ENCODE peak calls at places on chromosomes 11 and 22, in eight cellular contexts. E is mammary epithelial cell, R is GM23338, O is GM10248, X is WTC11, Z is IMR-90, W is left lung, H is osteocyte. C is an unnamed sample.

GRCh38 chr11:73520358-73521061 is 77.4 kb downstream of the FAM168A start:
- DNase-seq in E (no peak), R (no peak), W (no peak), H (no peak), O (peak; percentile 43), X (no peak), Z (peak; percentile 22), C (no peak)

GRCh38 chr11:112215621-112216020 is 10.6 kb upstream of the PTS start:
- DNase-seq in E (no peak), X (no peak), Z (no peak), W (no peak), H (no peak), R (no peak), O (no peak), C (no peak)

GRCh38 chr11:35111171-35112055 is 27.6 kb upstream of the CD44 start:
- DNase-seq in W (no peak), E (peak; percentile 99), H (no peak), Z (peak; percentile 92), X (no peak), O (no peak), R (no peak), C (no peak)

GRCh38 chr11:6681949-6682348 is 1.2 kb downstream of the MRPL17 start:
- DNase-seq in R (no peak), Z (peak; percentile 28), H (no peak), E (peak; percentile 16), X (no peak), W (no peak), O (no peak), C (no peak)

GRCh38 chr22:35842954-35843353 is 125.3 kb downstream of the APOL5 start:
- DNase-seq in H (no peak), O (no peak), X (peak; percentile 31), W (no peak), E (peak; percentile 33), Z (peak; percentile 36), R (peak; percentile 71), C (peak; percentile 16)

GRCh38 chr22:32745251-32745995 is 56.1 kb upstream of the TIMP3 start:
- DNase-seq in H (no peak), O (no peak), R (peak; percentile 35), Z (peak; percentile 55), E (peak; percentile 73), X (peak; percentile 26), W (no peak), C (no peak)

GRCh38 chr11:67605231-67606011 is 1.3 kb upstream of the NDUFV1 start:
- DNase-seq in H (no peak), W (no peak), R (no peak), O (no peak), Z (no peak), X (no peak), E (no peak), C (no peak)

GRCh38 chr11:32309541-32310217 is 125.7 kb downstream of the WT1 start:
- DNase-seq in E (no peak), X (no peak), H (no peak), W (no peak), O (no peak), Z (no peak), R (no peak), C (no peak)

DNA sequence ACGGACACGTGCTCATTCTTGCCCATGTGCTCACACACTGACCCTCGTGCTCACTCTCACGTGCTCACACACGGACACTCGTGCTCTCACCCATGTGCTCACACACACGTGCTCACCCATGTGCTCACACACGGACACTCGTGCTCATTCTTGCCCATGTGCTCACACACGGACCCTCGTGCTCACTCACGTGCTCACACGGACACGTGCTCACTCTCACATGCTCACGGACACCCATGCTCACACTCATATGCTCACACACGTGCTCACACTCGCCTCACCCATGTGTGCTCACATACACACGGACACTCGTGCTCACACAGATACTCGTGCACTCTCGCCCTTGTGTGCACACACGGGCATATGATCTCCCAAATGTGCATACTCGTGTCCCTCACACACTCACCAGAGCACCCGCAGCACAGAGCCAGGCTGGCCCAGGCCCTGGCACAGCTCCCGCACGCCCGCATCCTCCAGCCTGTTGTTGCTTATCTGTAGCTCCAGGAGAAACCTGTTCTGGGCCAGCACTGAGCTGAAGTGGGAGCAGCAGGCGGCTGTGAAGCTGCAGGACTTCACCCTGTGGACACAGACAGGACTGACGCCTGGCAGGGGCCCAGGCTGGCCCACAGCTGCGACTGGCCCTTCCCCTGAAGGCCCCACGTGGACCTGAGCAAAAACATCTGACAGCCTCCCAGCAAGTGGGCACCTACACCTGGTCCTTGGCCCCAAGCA is 9.3 kb downstream of the RNH1 start:
- DNase-seq in Z (no peak), R (no peak), X (no peak), W (peak; percentile 59), E (no peak), H (no peak), O (no peak), C (no peak)
- TF ChIP-seq CTCF in Z (no peak), R (no peak), X (no peak), W (no peak), E (no peak), H (no peak), O (no peak), C (no peak)

GRCh38 chr11:3810951-3811350 is 2.6 kb downstream of the PGAP2 start:
- DNase-seq in X (no peak), H (no peak), E (no peak), Z (peak; percentile 26), W (no peak), O (no peak), R (no peak), C (no peak)

GRCh38 chr11:3810446-3810845 is 2.1 kb downstream of the PGAP2 start:
- DNase-seq in Z (no peak), E (no peak), H (no peak), W (no peak), O (no peak), X (no peak), R (no peak), C (no peak)

GRCh38 chr11:3807856-3808845 is at the start of gene PGAP2:
- DNase-seq in W (peak; percentile 94), H (no peak), R (peak; percentile 91), O (peak; percentile 80), X (peak; percentile 83), Z (peak; percentile 35), E (peak; percentile 62), C (peak; percentile 70)

GRCh38 chr11:3809624-3809928 is 1.2 kb downstream of the PGAP2 start:
- DNase-seq in O (no peak), W (no peak), Z (no peak), R (peak; percentile 25), H (no peak), X (no peak), E (no peak), C (no peak)

GRCh38 chr11:3808846-3809623 is 675 bp downstream of the PGAP2 start:
- DNase-seq in H (no peak), W (no peak), R (peak; percentile 65), Z (peak; percentile 41), O (peak; percentile 78), X (peak; percentile 37), E (peak; percentile 70), C (peak; percentile 55)
- TF ChIP-seq CTCF in H (peak; percentile 28), W (peak; percentile 29), R (peak; percentile 57), Z (peak; percentile 39), O (peak; percentile 64), X (no peak), E (peak; percentile 59), C (peak; percentile 70)

GRCh38 chr11:79390477-79390876 is 50.4 kb downstream of the TENM4 start:
- DNase-seq in E (no peak), X (no peak), R (no peak), H (no peak), Z (no peak), W (no peak), O (no peak), C (no peak)

GRCh38 chr11:79396674-79397073 is 44.2 kb downstream of the TENM4 start:
- DNase-seq in O (no peak), H (no peak), X (no peak), E (no peak), Z (peak; percentile 23), R (no peak), W (no peak), C (no peak)

GRCh38 chr11:79390923-79391322 is 49.9 kb downstream of the TENM4 start:
- DNase-seq in R (no peak), Z (peak; percentile 25), H (no peak), E (no peak), W (no peak), X (no peak), O (no peak), C (no peak)

GRCh38 chr11:79396001-79396400 is 44.8 kb downstream of the TENM4 start:
- DNase-seq in H (no peak), R (no peak), E (no peak), W (no peak), X (no peak), Z (no peak), O (no peak), C (no peak)

GRCh38 chr11:79393362-79394043 is 47.3 kb downstream of the TENM4 start:
- DNase-seq in H (no peak), E (no peak), R (peak; percentile 54), W (no peak), O (no peak), X (peak; percentile 57), Z (no peak), C (no peak)
- TF ChIP-seq CTCF in H (no peak), E (no peak), R (no peak), W (no peak), O (no peak), X (no peak), Z (no peak), C (no peak)

DNA sequence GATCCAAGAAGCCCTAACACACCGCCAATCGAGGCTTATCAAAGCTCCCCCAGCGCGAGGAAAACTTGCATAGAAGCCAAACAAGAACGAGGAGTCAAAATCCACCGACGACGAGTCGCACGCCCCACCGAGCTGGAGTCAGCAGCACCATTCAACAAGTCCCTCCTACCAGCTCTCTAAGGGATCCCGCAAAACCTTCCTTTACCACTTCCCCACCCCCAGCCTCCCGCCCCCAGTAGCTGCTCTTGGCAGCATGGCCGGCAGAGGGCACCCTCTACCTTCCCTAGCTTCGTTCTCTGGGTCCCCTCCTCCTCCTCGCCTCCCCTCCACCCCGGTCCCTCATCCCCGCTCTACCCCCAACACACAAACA is 1.4 kb downstream of the BDNF start:
- DNase-seq in X (peak; percentile 96), R (peak; percentile 97), O (peak; percentile 79), H (peak; percentile 95), W (peak; percentile 83), E (peak; percentile 55), Z (peak; percentile 92), C (peak; percentile 85)
- TF ChIP-seq CTCF in X (peak; percentile 75), R (peak; percentile 66), O (peak; percentile 78), H (peak; percentile 91), W (peak; percentile 69), E (peak; percentile 34), Z (peak; percentile 84), C (peak; percentile 74)

GRCh38 chr11:118258410-118258809 is 5.7 kb downstream of the MPZL2 start:
- DNase-seq in R (peak; percentile 49), Z (no peak), E (no peak), O (no peak), X (no peak), W (no peak), H (no peak), C (peak; percentile 50)
- TF ChIP-seq CTCF in R (peak; percentile 54), Z (no peak), E (peak; percentile 43), O (no peak), X (no peak), W (no peak), H (no peak), C (peak; percentile 58)

DNA sequence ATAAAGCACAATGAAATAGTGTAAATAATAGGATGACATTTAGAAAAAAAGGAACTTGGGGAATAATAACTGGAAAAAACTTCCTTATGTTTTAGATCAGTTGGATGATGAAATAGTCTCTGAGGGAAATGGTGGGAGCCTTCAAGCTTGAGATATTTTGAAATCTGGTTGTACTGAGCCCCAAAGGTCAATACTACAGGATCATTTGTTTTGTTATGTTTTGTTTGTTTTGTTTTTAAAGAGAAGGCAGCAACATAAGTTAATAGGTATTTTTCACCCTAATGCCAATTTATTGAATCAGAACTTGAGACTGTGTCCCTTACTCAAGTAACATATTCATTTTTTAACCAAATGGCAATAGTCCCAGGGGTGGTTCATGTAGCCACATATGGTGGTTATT is 393.1 kb downstream of the ETS1 start:
- DNase-seq in E (no peak), W (no peak), R (no peak), H (no peak), X (no peak), Z (no peak), O (no peak), C (no peak)
- TF ChIP-seq CTCF in E (no peak), W (no peak), R (no peak), H (no peak), X (no peak), Z (no peak), O (no peak), C (no peak)

C was measured in activated CD8-positive, alpha-beta T cell treated with anti-CD3 and anti-CD28 coated beads for 36 hours.